ENCODE peak calls at places on chromosomes 7 and 10, in nine cellular contexts. O is choroid plexus epithelial cell, M is colonic mucosa, C is ovary, D is prostate gland, L is cardiac muscle cell, Z is cardiac fibroblast, R is bronchial epithelial cell, T is epithelial cell of esophagus. H is an unnamed sample.

GRCh38 chr10:85859859-85860258 is 506.7 kb downstream of the GRID1 start:
- DNase-seq in Z (no peak), L (no peak), O (no peak), T (no peak), C (no peak), M (no peak), D (no peak), R (no peak), H (no peak)

GRCh38 chr10:127150136-127150535 is 46.3 kb downstream of the INSYN2A start:
- DNase-seq in R (peak; percentile 55), L (no peak), C (no peak), M (no peak), T (peak; percentile 29), Z (no peak), D (no peak), O (peak; percentile 38), H (peak; percentile 43)

GRCh38 chr10:114519306-114519669 is 115.0 kb upstream of the AFAP1L2 start:
- DNase-seq in C (no peak), T (peak; percentile 99), L (no peak), D (peak; percentile 49), Z (no peak), M (peak; percentile 93), R (peak; percentile 98), O (no peak), H (no peak)

GRCh38 chr7:134742688-134743350 is 36.6 kb upstream of the CALD1 start:
- DNase-seq in D (no peak), R (no peak), C (peak; percentile 85), T (peak; percentile 11), Z (peak; percentile 93), O (no peak), L (no peak), M (peak; percentile 26), H (no peak)

GRCh38 chr10:122420624-122421007 is 33.8 kb upstream of the ARMS2 start:
- DNase-seq in C (no peak), R (no peak), T (no peak), L (no peak), D (no peak), M (no peak), O (no peak), Z (no peak), H (no peak)

GRCh38 chr7:150397376-150398107 is 18.4 kb downstream of the ZNF775 start:
- DNase-seq in Z (no peak), R (no peak), D (no peak), L (no peak), O (no peak), M (no peak), T (no peak), C (peak; percentile 36), H (no peak)

GRCh38 chr10:29648114-29648982 is 13.6 kb upstream of the SVIL start:
- DNase-seq in D (no peak), C (no peak), T (no peak), M (peak; percentile 70), O (no peak), R (no peak), Z (no peak), L (no peak), H (no peak)

GRCh38 chr7:45138433-45139267 is 18.9 kb upstream of the RAMP3 start:
- DNase-seq in Z (no peak), T (peak; percentile 29), L (no peak), M (no peak), C (no peak), R (no peak), D (no peak), O (no peak), H (no peak)

GRCh38 chr10:124667425-124668130 is 76.6 kb downstream of the FAM53B start:
- DNase-seq in T (no peak), L (no peak), Z (no peak), R (no peak), C (no peak), D (no peak), O (peak; percentile 60), M (peak; percentile 61), H (no peak)

GRCh38 chr10:15197276-15197675 is 28.8 kb upstream of the NMT2 start:
- DNase-seq in C (no peak), Z (peak; percentile 41), D (no peak), M (no peak), L (no peak), O (peak; percentile 65), R (no peak), T (no peak), H (no peak)

GRCh38 chr7:1010226-1010625 is 27.2 kb downstream of the CYP2W1 start:
- DNase-seq in T (no peak), D (no peak), M (no peak), C (no peak), O (no peak), Z (no peak), L (no peak), R (no peak), H (no peak)

GRCh38 chr7:101943889-101944605 is 126.6 kb downstream of the CUX1 start:
- DNase-seq in O (no peak), Z (no peak), T (peak; percentile 30), M (no peak), L (no peak), D (no peak), C (no peak), R (no peak), H (no peak)

GRCh38 chr10:132869621-132870020 is 72.7 kb downstream of the CFAP46 start:
- DNase-seq in O (no peak), L (no peak), D (no peak), M (no peak), R (no peak), T (no peak), C (peak; percentile 5), Z (no peak), H (no peak)

GRCh38 chr10:24202181-24202570 is 6.8 kb upstream of the KIAA1217 start:
- DNase-seq in D (peak; percentile 22), M (peak; percentile 33), O (no peak), T (no peak), L (peak; percentile 51), Z (no peak), R (no peak), C (no peak), H (no peak)

GRCh38 chr10:72072639-72073038 is 15.7 kb downstream of the SPOCK2 start:
- DNase-seq in O (no peak), Z (no peak), C (no peak), D (no peak), R (no peak), L (no peak), M (no peak), T (no peak), H (no peak)

GRCh38 chr10:92011560-92012214 is 88.1 kb downstream of the BTAF1 start:
- DNase-seq in Z (peak; percentile 30), C (no peak), L (no peak), T (peak; percentile 87), O (peak; percentile 64), D (no peak), M (no peak), R (peak; percentile 89), H (peak; percentile 50)

GRCh38 chr7:340979-341694 is 51.2 kb downstream of the FOXL3 start:
- DNase-seq in Z (no peak), L (no peak), T (no peak), R (no peak), C (no peak), D (no peak), M (no peak), O (no peak), H (no peak)

GRCh38 chr7:106071356-106071998 is 40.6 kb downstream of the SYPL1 start:
- DNase-seq in O (no peak), D (peak; percentile 61), M (peak; percentile 85), T (peak; percentile 95), L (no peak), C (no peak), R (peak; percentile 94), Z (peak; percentile 25), H (no peak)
- H3K4me3 ChIP-seq in O (no peak overlapping the region), D (no peak overlapping the region), M (no peak overlapping the region), T (no peak overlapping the region), L (no peak overlapping the region), C (no peak overlapping the region), R (no peak overlapping the region), Z (no peak overlapping the region), H (no peak overlapping the region)

GRCh38 chr7:18679261-18679660 is 183.7 kb downstream of the HDAC9 start:
- DNase-seq in M (no peak), O (no peak), T (no peak), R (no peak), L (no peak), Z (no peak), D (no peak), C (no peak), H (no peak)
- TF ChIP-seq CTCF in M (no peak), O (no peak), T (no peak), R (no peak), L (no peak), Z (no peak), D (no peak), C (no peak), H (no peak)

DNA sequence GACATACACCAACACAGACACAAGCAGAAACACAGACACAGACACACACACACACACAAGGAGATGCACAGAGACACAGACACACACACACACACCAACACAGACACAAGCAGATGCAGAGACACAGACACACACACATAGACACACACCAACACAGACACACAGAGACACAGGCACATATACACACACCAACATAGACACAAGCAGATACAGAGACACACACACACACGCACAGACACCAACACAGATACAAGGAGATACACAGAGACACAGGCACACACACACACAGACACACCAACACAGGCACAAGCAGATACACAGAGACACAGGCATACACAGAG is 347.2 kb upstream of the KLF6 start:
- DNase-seq in Z (no peak), C (no peak), O (no peak), L (no peak), R (no peak), M (no peak), D (no peak), T (no peak), H (no peak)
- H3K4me3 ChIP-seq in Z (no peak overlapping the region), C (no peak overlapping the region), O (no peak overlapping the region), L (no peak overlapping the region), R (no peak overlapping the region), M (no peak overlapping the region), D (no peak overlapping the region), T (no peak overlapping the region), H (no peak overlapping the region)

GRCh38 chr10:75395171-75395954 is 6.2 kb downstream of the ZNF503 start:
- DNase-seq in C (peak; percentile 82), O (no peak), M (peak; percentile 65), L (peak; percentile 81), R (no peak), D (peak; percentile 32), Z (peak; percentile 61), T (peak; percentile 52), H (no peak)
- TF ChIP-seq CTCF in C (peak; percentile 76), O (peak; percentile 49), M (peak; percentile 92), L (peak; percentile 86), R (peak; percentile 77), D (peak; percentile 94), Z (peak; percentile 34), T (peak; percentile 37), H (peak; percentile 70)